ENCODE peak calls at places on chromosome 11, in four cellular contexts. D is caudate nucleus, E is BE2C, W is A549. H is an unnamed sample.

GRCh38 chr11:19838994-19839768 is 126.5 kb downstream of the NAV2 start:
- DNase-seq in E (no peak), D (no peak), W (no peak), H (no peak)

GRCh38 chr11:102293873-102294601 is 23.2 kb upstream of the BIRC3 start:
- DNase-seq in D (no peak), E (no peak), W (no peak), H (peak)

GRCh38 chr11:71383461-71383860 is 64.7 kb downstream of the DHCR7 start:
- DNase-seq in W (no peak), D (no peak), E (no peak), H (no peak)

GRCh38 chr11:77547863-77548551 is 41.7 kb upstream of the AQP11 start:
- DNase-seq in E (peak), D (peak), W (peak), H (peak)

GRCh38 chr11:112163875-112164521 is at the start of gene IL18:
- DNase-seq in D (no peak), E (no peak), W (peak), H (peak)

GRCh38 chr11:37002831-37003230 is 404.8 kb upstream of the RAG2 start:
- DNase-seq in W (no peak), D (no peak), E (no peak), H (no peak)

GRCh38 chr11:12245091-12245490 is 132.3 kb upstream of the PARVA start:
- DNase-seq in W (no peak), D (no peak), E (peak), H (no peak)

GRCh38 chr11:77776455-77776854 is 44.1 kb downstream of the RSF1 start:
- DNase-seq in E (no peak), W (no peak), D (no peak), H (peak)

GRCh38 chr11:116043857-116044256 is 539.6 kb upstream of the CADM1 start:
- DNase-seq in D (no peak), E (no peak), W (no peak), H (no peak)

GRCh38 chr11:79503028-79503427 is 62.2 kb upstream of the TENM4 start:
- DNase-seq in W (no peak), E (no peak), D (no peak), H (no peak)

GRCh38 chr11:104956528-104956927 is 11.8 kb downstream of the CASP4 start:
- DNase-seq in E (no peak), D (no peak), W (no peak), H (no peak)

GRCh38 chr11:73189723-73190556 is 28.1 kb upstream of the P2RY2 start:
- DNase-seq in E (peak), W (no peak), D (no peak), H (no peak)

GRCh38 chr11:12536566-12536965 is 137.7 kb upstream of the TEAD1 start:
- DNase-seq in W (no peak), E (no peak), D (no peak), H (no peak)

GRCh38 chr11:36343436-36343835 is 47.3 kb downstream of the PRR5L start:
- DNase-seq in E (no peak), W (no peak), D (no peak), H (no peak)

GRCh38 chr11:126102436-126102894 is 39.8 kb upstream of the CDON start:
- DNase-seq in W (no peak), E (peak), D (no peak), H (no peak)

GRCh38 chr11:74742070-74742469 is 6.6 kb upstream of the RNF169 start:
- DNase-seq in E (no peak), W (no peak), D (no peak), H (no peak)

GRCh38 chr11:119615003-119615878 is 113.8 kb downstream of the NECTIN1 start:
- DNase-seq in E (no peak), W (peak), D (peak), H (peak)

GRCh38 chr11:7612661-7613393 is 60.5 kb downstream of the CYB5R2 start:
- DNase-seq in E (no peak), D (no peak), W (no peak), H (no peak)

GRCh38 chr11:620935-621814 is 3.6 kb downstream of the CDHR5 start:
- DNase-seq in W (no peak), D (no peak), E (no peak), H (no peak)

GRCh38 chr11:8252388-8252787 is 11.3 kb downstream of the LMO1 start:
- DNase-seq in W (no peak), D (no peak), E (no peak), H (no peak)

GRCh38 chr11:115895594-115895993 is 391.4 kb upstream of the CADM1 start:
- DNase-seq in E (no peak), W (no peak), D (no peak), H (no peak)

GRCh38 chr11:117219455-117219854 is 12.4 kb downstream of the PCSK7 start:
- DNase-seq in E (no peak), D (no peak), W (no peak), H (no peak)

GRCh38 chr11:10263929-10264328 is 30.1 kb downstream of the SBF2 start:
- DNase-seq in D (no peak), E (no peak), W (no peak), H (no peak)

GRCh38 chr11:6719588-6719987 is 36.4 kb upstream of the MRPL17 start:
- DNase-seq in D (no peak), W (no peak), E (no peak), H (peak)

GRCh38 chr11:106706355-106706754 is 311.9 kb downstream of the GUCY1A2 start:
- DNase-seq in D (no peak), E (no peak), W (peak), H (no peak)

GRCh38 chr11:105588001-105588400 is 21.9 kb upstream of the GRIA4 start:
- DNase-seq in D (no peak), E (no peak), W (no peak), H (peak)

H was measured in lung microvascular endothelial cell.